ENCODE peak calls at places on chromosomes 1 and 21, in eight cellular contexts. F is A549, V is testis, M is left ventricle myocardium inferior, H is fibroblast of lung, S is prostate gland, U is endodermal cell, Z is H1. N is an unnamed sample.

GRCh38 chr21:26881504-26882228 is 36.5 kb upstream of the ADAMTS1 start:
- DNase-seq in F (no peak), V (no peak), M (no peak), H (peak; percentile 65), S (no peak), U (no peak), Z (no peak), N (no peak)

GRCh38 chr1:14704846-14705245 is 106.4 kb downstream of the KAZN start:
- DNase-seq in F (no peak), V (no peak), M (no peak), H (no peak), S (no peak), U (no peak), Z (no peak), N (no peak)

GRCh38 chr1:47686731-47687617 is 249.1 kb downstream of the FOXD2 start:
- DNase-seq in F (no peak), V (peak; percentile 9), M (no peak), H (no peak), S (no peak), U (peak; percentile 74), Z (no peak), N (no peak)

GRCh38 chr21:44957047-44957831 is 17.4 kb downstream of the SLX9 start:
- DNase-seq in F (no peak), V (no peak), M (no peak), H (no peak), S (no peak), U (no peak), Z (no peak), N (no peak)

GRCh38 chr1:163170975-163171676 is 31.6 kb downstream of the RGS5 start:
- DNase-seq in F (peak; percentile 13), V (no peak), M (no peak), H (peak; percentile 62), S (no peak), U (no peak), Z (no peak), N (no peak)

GRCh38 chr1:85661767-85662166 is 46.5 kb downstream of the ZNHIT6 start:
- DNase-seq in F (no peak), V (no peak), M (no peak), H (no peak), S (no peak), U (peak; percentile 49), Z (no peak), N (no peak)

GRCh38 chr21:46424062-46424591 is 34.6 kb upstream of the DIP2A start:
- DNase-seq in F (no peak), V (no peak), M (no peak), H (no peak), S (no peak), U (peak; percentile 63), Z (no peak), N (peak; percentile 67)

GRCh38 chr1:220207406-220207805 is 64.8 kb downstream of the RAB3GAP2 start:
- DNase-seq in F (no peak), V (no peak), M (no peak), H (no peak), S (no peak), U (no peak), Z (no peak), N (no peak)

GRCh38 chr1:206039046-206039929 is 13.7 kb upstream of the RHEX start:
- DNase-seq in F (no peak), V (no peak), M (no peak), H (no peak), S (no peak), U (no peak), Z (no peak), N (no peak)

GRCh38 chr1:225653463-225654276 is 747 bp upstream of the ENAH start:
- DNase-seq in F (peak; percentile 51), V (peak; percentile 81), M (peak; percentile 66), H (peak; percentile 72), S (peak; percentile 65), U (peak; percentile 85), Z (no peak), N (peak; percentile 65)

GRCh38 chr21:39956586-39956985 is 89.3 kb downstream of the PCP4 start:
- DNase-seq in F (no peak), V (no peak), M (no peak), H (no peak), S (no peak), U (no peak), Z (no peak), N (no peak)

GRCh38 chr1:111605553-111605952 is 14.0 kb upstream of the RAP1A start:
- DNase-seq in F (no peak), V (no peak), M (peak; percentile 57), H (peak; percentile 52), S (no peak), U (no peak), Z (no peak), N (no peak)

GRCh38 chr1:154855186-154855585 is 14.9 kb downstream of the KCNN3 start:
- DNase-seq in F (no peak), V (no peak), M (no peak), H (no peak), S (no peak), U (no peak), Z (no peak), N (no peak)

GRCh38 chr21:43675871-43676270 is 16.5 kb downstream of the RRP1B start:
- DNase-seq in F (no peak), V (no peak), M (no peak), H (no peak), S (no peak), U (no peak), Z (no peak), N (no peak)

GRCh38 chr1:12397426-12398134 is 167.8 kb downstream of the VPS13D start:
- DNase-seq in F (no peak), V (no peak), M (no peak), H (no peak), S (no peak), U (no peak), Z (no peak), N (no peak)

GRCh38 chr1:50158421-50158820 is 49.7 kb downstream of the ELAVL4 start:
- DNase-seq in F (no peak), V (no peak), M (no peak), H (no peak), S (no peak), U (no peak), Z (no peak), N (no peak)

GRCh38 chr1:118960567-118961136 is 27.5 kb downstream of the TBX15 start:
- DNase-seq in F (peak; percentile 28), V (no peak), M (no peak), H (peak; percentile 71), S (no peak), U (no peak), Z (no peak), N (no peak)

GRCh38 chr1:116483481-116484309 is 87.1 kb downstream of the CD58 start:
- DNase-seq in F (no peak), V (peak; percentile 84), M (peak; percentile 56), H (no peak), S (peak; percentile 72), U (no peak), Z (no peak), N (no peak)

GRCh38 chr1:68372487-68372886 is 77.3 kb downstream of the RPE65 start:
- DNase-seq in F (no peak), V (no peak), M (no peak), H (no peak), S (no peak), U (peak; percentile 56), Z (no peak), N (no peak)
- TF ChIP-seq CTCF in F (no peak), V (no peak), M (no peak), H (no peak), S (no peak), U (peak; percentile 66), Z (no peak), N (no peak)

DNA sequence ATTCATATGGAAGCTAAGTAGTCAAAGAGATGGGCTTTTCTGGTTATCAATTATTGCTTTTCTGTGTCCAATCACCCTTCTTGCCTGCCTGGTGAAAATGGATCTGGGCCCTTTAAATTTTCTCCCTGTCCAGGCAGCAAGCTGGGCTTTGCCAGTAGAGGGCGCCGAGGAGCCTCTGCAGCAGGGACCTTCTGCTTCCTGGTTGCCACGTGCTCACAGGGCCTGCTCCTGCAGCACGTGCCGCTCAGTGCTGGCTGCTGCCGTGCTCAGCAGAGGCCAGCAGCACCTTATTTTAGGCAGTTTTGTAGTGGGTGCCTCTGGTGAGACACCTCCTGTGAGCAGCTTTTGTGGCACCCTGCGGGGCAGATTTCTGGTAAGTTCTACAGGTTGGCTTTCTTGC is 4.0 kb downstream of the ACTL8 start:
- DNase-seq in F (no peak), V (peak; percentile 68), M (no peak), H (peak; percentile 8), S (no peak), U (peak; percentile 78), Z (no peak), N (no peak)
- H3K9me3 ChIP-seq in F (peaks cover 26% of the 10 kb centered on the region), V (no peaks in the 10 kb centered on the region), M (peaks cover 69% of the 10 kb centered on the region), H (peaks cover 1% of the 10 kb centered on the region), S (no peaks in the 10 kb centered on the region), U (peaks cover 46% of the 10 kb centered on the region), Z (peaks cover 42% of the 10 kb centered on the region), N (peaks cover 62% of the 10 kb centered on the region)

GRCh38 chr1:55282058-55282457 is 66.9 kb upstream of the USP24 start:
- DNase-seq in F (no peak), V (no peak), M (no peak), H (no peak), S (no peak), U (no peak), Z (no peak), N (no peak)
- TF ChIP-seq CTCF in F (no peak), V (no peak), M (no peak), H (no peak), S (no peak), U (no peak), Z (no peak), N (no peak)

GRCh38 chr1:60984066-60984799 is 98.1 kb upstream of the NFIA start:
- DNase-seq in F (no peak), V (peak; percentile 82), M (peak; percentile 57), H (peak; percentile 58), S (no peak), U (no peak), Z (no peak), N (no peak)
- H3K9me3 ChIP-seq in F (no peaks in the 10 kb centered on the region), V (no peaks in the 10 kb centered on the region), M (no peaks in the 10 kb centered on the region), H (no peaks in the 10 kb centered on the region), S (no peaks in the 10 kb centered on the region), U (no peaks in the 10 kb centered on the region), Z (no peaks in the 10 kb centered on the region), N (no peaks in the 10 kb centered on the region)

DNA sequence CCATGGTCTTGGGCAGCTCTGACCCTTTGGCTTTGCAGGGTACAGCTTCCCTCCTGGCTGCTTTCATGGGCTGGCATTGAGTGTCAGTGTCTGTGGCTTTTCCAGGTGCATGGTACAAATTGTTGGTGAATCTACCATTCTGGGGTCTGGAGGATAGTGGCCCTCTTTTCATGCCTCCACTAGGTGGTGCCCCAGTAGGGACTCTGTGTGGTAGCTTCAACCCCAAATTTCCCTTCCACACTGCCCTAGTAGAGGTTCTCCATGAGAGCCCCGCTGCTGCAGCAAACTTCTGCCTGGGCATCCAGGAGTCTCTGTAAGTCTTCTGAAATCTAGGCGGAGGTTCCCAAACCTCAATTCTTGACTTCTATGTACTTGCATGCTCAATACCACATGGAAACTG is 494.5 kb upstream of the LRRC7 start:
- DNase-seq in F (no peak), V (no peak), M (no peak), H (no peak), S (no peak), U (peak; percentile 51), Z (no peak), N (no peak)
- TF ChIP-seq CTCF in F (no peak), V (no peak), M (no peak), H (no peak), S (no peak), U (peak; percentile 44), Z (peak; percentile 5), N (no peak)

GRCh38 chr1:10082785-10083479 is 50.2 kb downstream of the UBE4B start:
- DNase-seq in F (no peak), V (no peak), M (no peak), H (no peak), S (no peak), U (no peak), Z (no peak), N (no peak)
- H3K9me3 ChIP-seq in F (no peaks in the 10 kb centered on the region), V (no peaks in the 10 kb centered on the region), M (no peaks in the 10 kb centered on the region), H (no peaks in the 10 kb centered on the region), S (no peaks in the 10 kb centered on the region), U (no peaks in the 10 kb centered on the region), Z (no peaks in the 10 kb centered on the region), N (no peaks in the 10 kb centered on the region)

N was measured in left lung.